ENCODE peak calls at places on chromosomes 4 and X, in seven cellular contexts. J, P, T, W, V, U and H are unnamed samples.

GRCh38 chrX:151982217-151982616 is 7.7 kb upstream of the GABRE start:
- ATAC-seq in J (peak), P (peak), T (peak), W (peak), V (peak), U (peak), H (no peak)

GRCh38 chr4:152591361-152591760 is 55.5 kb upstream of the FBXW7 start:
- ATAC-seq in J (no peak), P (peak), T (peak), W (peak), V (peak), U (peak), H (peak)

GRCh38 chr4:172995161-172995560 is 173.4 kb upstream of the GALNT7 start:
- ATAC-seq in J (no peak), P (no peak), T (no peak), W (no peak), V (no peak), U (no peak), H (no peak)

GRCh38 chr4:87399954-87400353 is 9.0 kb upstream of the HSD17B11 start:
- ATAC-seq in J (no peak), P (no peak), T (peak), W (no peak), V (no peak), U (no peak), H (no peak)

GRCh38 chr4:139763668-139764067 is 98.0 kb downstream of the MGST2 start:
- ATAC-seq in J (peak), P (no peak), T (no peak), W (no peak), V (peak), U (no peak), H (no peak)

GRCh38 chr4:41245983-41246382 is 10.7 kb upstream of the UCHL1 start:
- ATAC-seq in J (no peak), P (no peak), T (no peak), W (no peak), V (no peak), U (no peak), H (no peak)

GRCh38 chr4:184668096-184668495 is 18.6 kb downstream of the PRIMPOL start:
- ATAC-seq in J (no peak), P (no peak), T (no peak), W (no peak), V (no peak), U (no peak), H (no peak)

GRCh38 chr4:38489924-38490639 is 173.9 kb upstream of the KLF3 start:
- ATAC-seq in J (no peak), P (peak), T (peak), W (no peak), V (peak), U (no peak), H (peak)

GRCh38 chr4:89331637-89332544 is 24.3 kb upstream of the GPRIN3 start:
- ATAC-seq in J (no peak), P (no peak), T (no peak), W (no peak), V (peak), U (no peak), H (no peak)

GRCh38 chr4:183142566-183143545 is 43.8 kb downstream of the WWC2 start:
- ATAC-seq in J (no peak), P (no peak), T (peak), W (peak), V (peak), U (no peak), H (peak)

GRCh38 chrX:20620301-20620700 is 353.6 kb upstream of the RPS6KA3 start:
- ATAC-seq in J (no peak), P (no peak), T (no peak), W (no peak), V (no peak), U (no peak), H (no peak)

GRCh38 chr4:62930884-62931283 is 1478.4 kb downstream of the TECRL start:
- ATAC-seq in J (no peak), P (no peak), T (no peak), W (no peak), V (no peak), U (no peak), H (no peak)
- H3K27ac ChIP-seq in J (no peak), P (no peak), T (no peak), W (no peak), V (peak), U (peak), H (no peak)

GRCh38 chrX:40821780-40822179 is 86.4 kb upstream of the MED14 start:
- ATAC-seq in J (no peak), P (no peak), T (no peak), W (no peak), V (no peak), U (no peak), H (no peak)

GRCh38 chrX:40816906-40817305 is 81.6 kb upstream of the MED14 start:
- ATAC-seq in J (no peak), P (no peak), T (no peak), W (no peak), V (no peak), U (no peak), H (no peak)

GRCh38 chrX:40818236-40818635 is 82.9 kb upstream of the MED14 start:
- ATAC-seq in J (no peak), P (no peak), T (no peak), W (no peak), V (no peak), U (no peak), H (no peak)
- H3K27ac ChIP-seq in J (no peak), P (no peak), T (no peak), W (no peak), V (no peak), U (no peak), H (no peak)

GRCh38 chrX:50813843-50814661 is at the start of gene SHROOM4:
- ATAC-seq in J (peak), P (peak), T (no peak), W (peak), V (peak), U (peak), H (peak)
- H3K27ac ChIP-seq in J (peak), P (no peak), T (no peak), W (no peak), V (peak), U (peak), H (peak)

GRCh38 chrX:154084449-154085300 is 12.8 kb downstream of the MECP2 start:
- ATAC-seq in J (no peak), P (no peak), T (no peak), W (no peak), V (no peak), U (no peak), H (no peak)
- H3K27ac ChIP-seq in J (no peak), P (no peak), T (no peak), W (no peak), V (no peak), U (no peak), H (no peak)

GRCh38 chr4:40199999-40200880 is 3.4 kb downstream of the RHOH start:
- ATAC-seq in J (no peak), P (no peak), T (peak), W (no peak), V (peak), U (peak), H (no peak)
- H3K27ac ChIP-seq in J (no peak), P (no peak), T (peak), W (no peak), V (no peak), U (no peak), H (no peak)